ENCODE peak calls at places on chromosome 5, in six cellular contexts. T is Karpas-422, P is psoas muscle, F is GM23248, H is HepG2, U is uterus. Q is an unnamed sample.

GRCh38 chr5:83866191-83866590 is 145.5 kb upstream of the HAPLN1 start:
- DNase-seq in P (no peak), H (no peak), U (no peak), T (no peak), F (no peak), Q (no peak)

GRCh38 chr5:132220476-132220875 is 7.2 kb downstream of the P4HA2 start:
- DNase-seq in H (no peak), U (no peak), T (no peak), F (no peak), P (no peak), Q (no peak)

GRCh38 chr5:1806199-1806598 is 5.0 kb downstream of the NDUFS6 start:
- DNase-seq in U (no peak), T (no peak), P (no peak), H (no peak), F (no peak), Q (no peak)

GRCh38 chr5:73816656-73817420 is 190.8 kb downstream of the ARHGEF28 start:
- DNase-seq in H (no peak), T (no peak), P (no peak), F (peak; percentile 89), U (no peak), Q (no peak)

GRCh38 chr5:146451411-146451810 is 4.3 kb downstream of the TCERG1 start:
- DNase-seq in U (no peak), T (no peak), H (no peak), P (no peak), F (no peak), Q (no peak)

GRCh38 chr5:14171091-14171490 is 27.9 kb downstream of the TRIO start:
- DNase-seq in H (no peak), P (no peak), U (no peak), T (no peak), F (peak; percentile 51), Q (no peak)

GRCh38 chr5:108531367-108532211 is 149.7 kb upstream of the FBXL17 start:
- DNase-seq in U (no peak), P (no peak), T (no peak), H (peak; percentile 72), F (no peak), Q (no peak)

GRCh38 chr5:80054682-80055081 is 19.5 kb downstream of the THBS4 start:
- DNase-seq in P (no peak), U (no peak), H (no peak), T (no peak), F (peak; percentile 65), Q (no peak)

GRCh38 chr5:55033568-55033967 is 9.5 kb downstream of the GZMK start:
- DNase-seq in P (no peak), T (no peak), H (no peak), U (no peak), F (no peak), Q (no peak)

GRCh38 chr5:69136296-69136695 is 30.7 kb upstream of the CCNB1 start:
- DNase-seq in F (no peak), T (peak; percentile 65), U (no peak), H (no peak), P (no peak), Q (no peak)

GRCh38 chr5:77379558-77380061 is 112.5 kb downstream of the WDR41 start:
- DNase-seq in P (no peak), U (no peak), F (no peak), H (no peak), T (no peak), Q (no peak)

GRCh38 chr5:54964405-54964804 is 21.0 kb downstream of the ESM1 start:
- DNase-seq in U (no peak), P (no peak), H (no peak), T (no peak), F (no peak), Q (no peak)

GRCh38 chr5:147989977-147990376 is 73.8 kb upstream of the SPINK5 start:
- DNase-seq in T (no peak), P (no peak), F (no peak), U (no peak), H (no peak), Q (no peak)

GRCh38 chr5:37133939-37134338 is 115.2 kb downstream of the CPLANE1 start:
- DNase-seq in U (no peak), T (no peak), P (no peak), F (peak; percentile 41), H (no peak), Q (no peak)

GRCh38 chr5:120207139-120207538 is 257.0 kb upstream of the PRR16 start:
- DNase-seq in P (no peak), H (no peak), T (no peak), F (peak; percentile 70), U (no peak), Q (no peak)

GRCh38 chr5:93246093-93246855 is 334.7 kb downstream of the NR2F1-AS1 start:
- DNase-seq in P (no peak), T (no peak), H (peak; percentile 100), U (peak; percentile 47), F (peak; percentile 1), Q (no peak)

GRCh38 chr5:13045897-13046551 is 898.5 kb downstream of the DNAH5 start:
- DNase-seq in F (no peak), T (no peak), P (no peak), H (no peak), U (no peak), Q (no peak)

GRCh38 chr5:145520335-145520734 is 314.8 kb downstream of the PRELID2 start:
- DNase-seq in F (no peak), U (no peak), H (no peak), P (no peak), T (no peak), Q (no peak)

GRCh38 chr5:129541648-129542251 is 81.7 kb downstream of the ADAMTS19 start:
- DNase-seq in P (no peak), H (peak; percentile 13), F (no peak), U (no peak), T (peak; percentile 80), Q (no peak)

GRCh38 chr5:6435356-6435755 is 13.3 kb upstream of the UBE2QL1 start:
- DNase-seq in U (no peak), P (peak; percentile 63), F (peak; percentile 31), T (peak; percentile 59), H (peak; percentile 19), Q (no peak)

GRCh38 chr5:164224772-164225171 is 719.4 kb downstream of the MAT2B start:
- DNase-seq in U (no peak), F (no peak), H (no peak), P (no peak), T (no peak), Q (no peak)

GRCh38 chr5:171750316-171750788 is 35.3 kb upstream of the SMIM23 start:
- DNase-seq in U (peak; percentile 47), F (peak; percentile 89), P (peak; percentile 83), T (peak; percentile 58), H (peak; percentile 4), Q (no peak)

GRCh38 chr5:175281257-175281656 is 162.7 kb downstream of the DRD1 start:
- DNase-seq in H (no peak), U (no peak), F (no peak), P (no peak), T (no peak), Q (no peak)

GRCh38 chr5:140037012-140037411 is 6.1 kb downstream of the NRG2 start:
- DNase-seq in U (no peak), T (no peak), H (no peak), P (no peak), F (no peak), Q (no peak)

GRCh38 chr5:141121563-141121962 is at the start of gene PCDHB4:
- DNase-seq in H (peak; percentile 5), U (peak; percentile 45), T (no peak), F (peak; percentile 71), P (peak; percentile 61), Q (peak; percentile 48)

GRCh38 chr5:140631831-140632365 is 1.1 kb downstream of the CD14 start:
- DNase-seq in P (peak; percentile 63), H (no peak), U (no peak), F (no peak), T (no peak), Q (no peak)

GRCh38 chr5:107618233-107618632 is 52.5 kb downstream of the EFNA5 start:
- DNase-seq in P (no peak), T (no peak), F (no peak), H (no peak), U (no peak), Q (no peak)

DNA sequence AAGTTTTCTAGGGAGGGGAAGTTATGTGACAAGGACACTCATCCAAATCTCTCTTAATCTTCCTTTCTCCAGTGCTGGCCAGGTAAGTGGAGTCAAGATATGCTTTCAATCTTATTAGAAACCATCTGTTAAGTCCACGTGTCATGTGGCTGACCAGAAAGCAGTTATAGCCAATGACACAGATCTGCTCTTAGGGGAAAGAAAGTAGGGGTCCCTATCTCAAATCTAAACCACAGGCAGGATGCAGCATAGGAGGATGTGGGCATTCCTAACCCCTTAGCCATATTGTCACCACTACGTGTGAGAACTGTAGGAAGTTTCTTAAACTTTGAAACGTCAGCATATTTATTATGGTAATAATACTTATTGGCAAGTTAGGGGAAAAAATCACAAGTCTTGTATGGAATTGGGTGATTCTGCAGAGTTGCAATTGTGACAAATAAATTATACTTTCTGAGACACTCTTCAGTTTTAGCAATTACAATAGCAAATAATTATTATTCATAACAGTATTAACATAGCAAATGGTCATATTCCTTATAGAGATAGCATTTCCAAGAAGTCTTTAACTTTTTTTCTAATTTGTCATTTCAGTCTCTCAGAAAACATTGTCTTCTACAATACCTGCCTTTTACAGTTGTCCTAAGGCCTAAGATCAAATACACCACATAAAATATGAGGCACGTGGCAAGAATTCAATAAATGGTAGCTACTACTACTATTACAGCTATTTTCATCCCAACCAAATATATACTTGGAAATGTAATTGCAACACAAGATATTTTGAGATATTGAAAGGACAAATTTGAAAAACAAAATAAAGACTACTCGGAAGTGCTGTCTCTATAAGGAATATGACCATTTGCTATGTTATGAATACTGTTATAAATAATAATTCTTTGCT is 236.9 kb downstream of the PDE4D start:
- DNase-seq in T (no peak), U (no peak), F (no peak), P (no peak), H (no peak), Q (no peak)
- H3K36me3 ChIP-seq in T (no peaks in the 10 kb centered on the region), U (no peaks in the 10 kb centered on the region), F (no peaks in the 10 kb centered on the region), P (no peaks in the 10 kb centered on the region), H (no peaks in the 10 kb centered on the region), Q (no peaks in the 10 kb centered on the region)

GRCh38 chr5:170067152-170067551 is 38.5 kb upstream of the FOXI1 start:
- DNase-seq in F (no peak), U (no peak), P (no peak), T (peak; percentile 93), H (no peak), Q (no peak)
- H3K36me3 ChIP-seq in F (no peaks in the 10 kb centered on the region), U (no peaks in the 10 kb centered on the region), P (no peaks in the 10 kb centered on the region), T (peaks cover 44% of the 10 kb centered on the region), H (no peaks in the 10 kb centered on the region), Q (no peaks in the 10 kb centered on the region)

GRCh38 chr5:143152445-143152844 is 251.0 kb downstream of the NR3C1 start:
- DNase-seq in F (no peak), H (no peak), P (no peak), T (no peak), U (no peak), Q (no peak)
- H3K36me3 ChIP-seq in F (no peaks in the 10 kb centered on the region), H (peaks cover 6% of the 10 kb centered on the region), P (peaks cover 21% of the 10 kb centered on the region), T (peaks cover 27% of the 10 kb centered on the region), U (no peaks in the 10 kb centered on the region), Q (no peaks in the 10 kb centered on the region)

DNA sequence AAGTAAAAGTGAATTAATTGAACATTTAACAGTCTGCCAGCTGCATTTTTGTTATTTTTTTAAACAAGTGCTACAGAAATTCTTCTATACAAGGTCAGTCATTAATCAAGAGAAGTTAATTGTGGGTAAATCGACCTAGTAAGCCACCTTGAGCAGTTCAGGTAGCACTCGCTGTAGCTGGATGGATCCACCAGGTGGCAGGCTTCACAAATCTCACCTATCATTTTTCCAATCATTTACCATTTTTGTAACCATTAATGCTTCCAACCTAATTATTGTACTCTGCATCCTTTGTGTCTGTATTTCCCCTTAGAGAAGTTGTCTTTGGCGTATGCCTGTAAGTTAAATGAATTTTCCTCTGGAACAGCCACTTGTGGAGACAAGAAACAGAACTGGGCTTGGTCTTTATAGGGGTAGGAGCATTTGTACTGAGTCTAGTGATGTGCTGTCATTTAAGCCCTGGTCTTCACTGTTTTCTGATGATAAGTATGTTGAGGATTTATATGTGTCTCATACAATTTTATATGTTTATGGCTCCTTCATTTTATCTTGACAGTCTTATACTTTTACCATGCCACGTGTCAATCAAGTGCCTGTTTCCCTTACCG is 39.5 kb downstream of the CD180 start:
- DNase-seq in P (no peak), T (peak; percentile 77), H (peak; percentile 22), U (no peak), F (peak; percentile 50), Q (no peak)
- H3K36me3 ChIP-seq in P (peaks cover 91% of the 10 kb centered on the region), T (no peaks in the 10 kb centered on the region), H (no peaks in the 10 kb centered on the region), U (no peaks in the 10 kb centered on the region), F (peaks cover 11% of the 10 kb centered on the region), Q (no peaks in the 10 kb centered on the region)